ENCODE peak calls at places on chromosome 1, in eight cellular contexts. G, X, C, F, W, S, B and Z are unnamed samples.

GRCh38 chr1:205286335-205286950 is 35.1 kb downstream of the NUAK2 start:
- DNase-seq in G (no peak), X (no peak), C (peak), F (no peak), W (no peak), S (no peak), B (no peak), Z (no peak)

GRCh38 chr1:35441926-35442579 is 115.2 kb downstream of the KIAA0319L start:
- DNase-seq in G (no peak), X (no peak), C (no peak), F (no peak), W (no peak), S (no peak), B (no peak), Z (no peak)

GRCh38 chr1:29671446-29671845 is 435.1 kb downstream of the PTPRU start:
- DNase-seq in G (no peak), X (no peak), C (no peak), F (no peak), W (no peak), S (no peak), B (no peak), Z (no peak)

GRCh38 chr1:162983671-162984425 is 85.3 kb upstream of the RGS4 start:
- DNase-seq in G (no peak), X (no peak), C (no peak), F (no peak), W (no peak), S (no peak), B (no peak), Z (no peak)

GRCh38 chr1:2061065-2061778 is 11.0 kb downstream of the PRKCZ start:
- DNase-seq in G (no peak), X (no peak), C (no peak), F (no peak), W (no peak), S (no peak), B (no peak), Z (no peak)

GRCh38 chr1:145977486-145978476 is 13.3 kb downstream of the POLR3GL start:
- DNase-seq in G (peak), X (peak), C (peak), F (peak), W (peak), S (peak), B (peak), Z (no peak)

GRCh38 chr1:201229771-201230635 is 39.4 kb downstream of the IGFN1 start:
- DNase-seq in G (no peak), X (no peak), C (no peak), F (peak), W (no peak), S (no peak), B (no peak), Z (no peak)

GRCh38 chr1:36070349-36070748 is 13.5 kb upstream of the TEKT2 start:
- DNase-seq in G (no peak), X (no peak), C (no peak), F (no peak), W (no peak), S (no peak), B (no peak), Z (no peak)

GRCh38 chr1:99004270-99005141 is at the start of gene PLPPR5:
- DNase-seq in G (no peak), X (no peak), C (no peak), F (no peak), W (no peak), S (peak), B (no peak), Z (peak)

GRCh38 chr1:208272713-208273112 is 28.5 kb upstream of the PLXNA2 start:
- DNase-seq in G (no peak), X (no peak), C (no peak), F (no peak), W (no peak), S (no peak), B (no peak), Z (no peak)

GRCh38 chr1:104408268-104408667 is 658.6 kb downstream of the AMY1C start:
- DNase-seq in G (no peak), X (no peak), C (no peak), F (no peak), W (no peak), S (no peak), B (no peak), Z (no peak)

GRCh38 chr1:171245458-171246064 is 2.7 kb upstream of the FMO1 start:
- DNase-seq in G (no peak), X (peak), C (peak), F (peak), W (no peak), S (peak), B (no peak), Z (no peak)

GRCh38 chr1:12769031-12769430 is 4.5 kb upstream of the PRAMEF12 start:
- DNase-seq in G (no peak), X (no peak), C (no peak), F (no peak), W (no peak), S (no peak), B (no peak), Z (no peak)

GRCh38 chr1:12184008-12184681 is 17.4 kb downstream of the TNFRSF1B start:
- DNase-seq in G (peak), X (peak), C (peak), F (no peak), W (peak), S (peak), B (peak), Z (peak)

GRCh38 chr1:223225061-223225460 is 82.0 kb upstream of the TLR5 start:
- DNase-seq in G (no peak), X (no peak), C (no peak), F (no peak), W (no peak), S (no peak), B (no peak), Z (no peak)

GRCh38 chr1:960371-961131 is at the start of gene KLHL17:
- DNase-seq in G (no peak), X (peak), C (peak), F (no peak), W (no peak), S (peak), B (peak), Z (peak)

GRCh38 chr1:215076312-215076711 is 6.2 kb upstream of the KCNK2 start:
- DNase-seq in G (no peak), X (no peak), C (peak), F (peak), W (no peak), S (no peak), B (no peak), Z (no peak)

GRCh38 chr1:43345119-43345518 is 7.5 kb downstream of the MPL start:
- DNase-seq in G (no peak), X (no peak), C (no peak), F (no peak), W (no peak), S (no peak), B (peak), Z (no peak)

GRCh38 chr1:28326505-28326904 is 2.3 kb upstream of the MED18 start:
- DNase-seq in G (no peak), X (no peak), C (peak), F (no peak), W (no peak), S (no peak), B (no peak), Z (peak)

GRCh38 chr1:14522331-14523241 is 75.9 kb upstream of the KAZN start:
- DNase-seq in G (peak), X (peak), C (peak), F (no peak), W (no peak), S (peak), B (no peak), Z (peak)

GRCh38 chr1:207848234-207848633 is 62.7 kb downstream of the CD34 start:
- DNase-seq in G (peak), X (peak), C (peak), F (no peak), W (peak), S (peak), B (peak), Z (peak)

GRCh38 chr1:113141650-113142473 is 68.9 kb downstream of the LRIG2 start:
- DNase-seq in G (no peak), X (no peak), C (peak), F (no peak), W (no peak), S (no peak), B (no peak), Z (no peak)

GRCh38 chr1:109503935-109504334 is 5.6 kb downstream of the AMIGO1 start:
- DNase-seq in G (no peak), X (no peak), C (no peak), F (no peak), W (no peak), S (no peak), B (no peak), Z (no peak)

GRCh38 chr1:229142496-229142895 is 128.4 kb upstream of the RAB4A start:
- DNase-seq in G (no peak), X (no peak), C (no peak), F (no peak), W (no peak), S (no peak), B (no peak), Z (no peak)

GRCh38 chr1:178037510-178038253 is 56.2 kb upstream of the RASAL2 start:
- DNase-seq in G (peak), X (peak), C (peak), F (peak), W (peak), S (peak), B (peak), Z (peak)
- TF ChIP-seq CTCF in G (peak), X (peak), C (no peak), F (peak), W (peak), S (peak), B (peak), Z (no peak)

DNA sequence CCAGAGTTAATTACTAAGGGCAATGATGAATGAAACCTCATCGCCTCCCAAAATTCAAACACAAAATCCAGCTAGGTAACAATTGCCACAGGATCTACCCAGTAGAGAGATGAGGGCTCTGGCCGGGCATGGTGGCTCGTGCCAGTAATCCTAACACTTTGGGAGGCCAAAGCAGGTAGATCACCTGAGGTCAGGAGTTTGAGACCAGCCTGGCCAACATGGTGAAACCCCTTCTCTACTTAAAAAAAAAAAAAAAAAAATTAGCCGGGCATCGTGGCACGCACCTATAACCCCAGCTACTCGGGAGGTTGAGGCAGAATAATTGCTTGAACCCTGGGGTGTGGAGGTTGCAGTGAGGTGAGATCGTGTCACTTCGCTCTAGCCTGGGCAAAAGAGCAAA is 15.8 kb downstream of the CD2 start:
- DNase-seq in G (no peak), X (no peak), C (no peak), F (no peak), W (no peak), S (no peak), B (no peak), Z (no peak)
- H3K4me3 ChIP-seq in G (no peak), X (no peak), C (no peak), F (no peak), W (no peak), S (no peak), B (no peak), Z (no peak)

GRCh38 chr1:6177681-6178380 is 2.3 kb downstream of the CHD5 start:
- DNase-seq in G (no peak), X (no peak), C (no peak), F (no peak), W (no peak), S (no peak), B (no peak), Z (no peak)
- TF ChIP-seq POLR2A in G (no peak), X (no peak), C (no peak), F (no peak), W (no peak), S (no peak), B (no peak), Z (no peak)

GRCh38 chr1:22528451-22528850 is 34.8 kb upstream of the EPHA8 start:
- DNase-seq in G (no peak), X (no peak), C (no peak), F (no peak), W (no peak), S (no peak), B (no peak), Z (peak)

GRCh38 chr1:22527122-22527521 is 36.2 kb upstream of the EPHA8 start:
- DNase-seq in G (no peak), X (no peak), C (no peak), F (no peak), W (no peak), S (peak), B (no peak), Z (peak)

GRCh38 chr1:22526677-22527076 is 36.6 kb upstream of the EPHA8 start:
- DNase-seq in G (no peak), X (no peak), C (no peak), F (no peak), W (no peak), S (no peak), B (no peak), Z (peak)

GRCh38 chr1:22526098-22526497 is 37.2 kb upstream of the EPHA8 start:
- DNase-seq in G (no peak), X (no peak), C (no peak), F (no peak), W (no peak), S (peak), B (no peak), Z (no peak)

DNA sequence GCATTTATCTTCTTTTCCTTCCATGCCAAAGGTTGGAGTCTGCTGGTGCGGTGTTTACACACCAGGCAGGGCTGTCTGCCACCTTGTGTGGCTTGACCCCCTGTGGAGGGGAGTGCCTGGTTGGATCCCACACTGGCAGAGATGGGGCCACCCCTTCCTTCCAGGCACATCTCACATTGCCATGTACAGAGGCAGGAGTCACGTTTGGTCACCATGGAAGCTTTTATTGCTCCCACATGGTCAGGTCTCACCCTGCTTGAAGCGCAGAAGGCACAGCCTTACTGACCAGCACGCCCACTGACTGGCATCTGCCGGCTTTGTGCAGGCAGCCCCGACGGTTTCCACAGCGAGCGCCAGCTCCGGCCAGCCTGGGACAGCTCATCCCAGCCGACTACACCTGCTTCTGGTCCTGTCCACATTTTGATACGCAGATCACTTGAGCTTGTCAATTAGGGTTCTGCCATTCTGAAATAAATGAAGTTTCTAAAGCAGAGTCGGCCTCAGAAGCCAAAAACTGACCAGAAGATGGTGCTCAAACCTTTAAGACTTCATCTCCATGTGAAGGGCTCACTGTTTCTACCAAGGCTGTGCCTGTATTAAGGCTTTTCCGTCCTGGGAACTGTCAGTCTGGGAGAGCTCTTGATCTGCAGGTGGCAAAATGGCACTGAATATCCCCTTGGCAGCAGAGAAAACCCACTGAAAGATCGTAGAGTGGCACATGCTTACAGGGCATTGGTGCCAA is 35.6 kb upstream of the EPHA8 start:
- DNase-seq in G (no peak), X (no peak), C (peak), F (no peak), W (no peak), S (peak), B (no peak), Z (peak)
- TF ChIP-seq CTCF in G (no peak), X (no peak), C (no peak), F (peak), W (no peak), S (peak), B (peak), Z (no peak)

DNA sequence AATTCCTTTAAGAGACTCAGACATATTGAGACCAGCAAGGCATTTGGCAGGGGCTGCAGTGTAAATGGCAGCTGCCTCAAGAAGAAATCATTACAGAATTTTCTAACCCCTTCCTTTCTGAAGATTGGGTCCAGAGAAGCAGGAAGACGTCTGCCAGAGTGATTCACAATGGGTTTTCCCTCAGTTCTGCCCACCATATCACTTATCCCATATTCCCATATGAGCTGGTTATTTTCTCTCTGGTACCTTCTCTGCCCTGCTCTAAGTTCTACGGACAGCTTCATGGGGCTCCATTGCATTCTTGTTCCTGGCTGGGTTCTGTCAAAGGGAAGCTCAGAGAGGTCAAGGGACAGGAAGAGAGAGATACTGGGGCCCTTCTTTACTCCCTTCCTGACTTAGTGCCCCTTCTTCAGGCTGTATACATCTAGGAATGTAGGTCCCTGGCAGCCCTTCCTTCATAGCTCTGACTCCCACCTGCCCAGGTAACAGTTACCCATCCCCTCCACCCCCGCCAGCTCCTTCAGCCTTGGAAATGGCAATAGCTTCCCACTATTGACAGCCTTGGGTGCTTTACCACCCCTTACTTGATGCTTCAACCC is 420.6 kb upstream of the DAB1 start:
- DNase-seq in G (no peak), X (no peak), C (no peak), F (no peak), W (no peak), S (no peak), B (no peak), Z (no peak)
- H3K4me3 ChIP-seq in G (no peak), X (no peak), C (no peak), F (no peak), W (no peak), S (no peak), B (no peak), Z (no peak)

GRCh38 chr1:159008744-159009188 is 941 bp upstream of the IFI16 start:
- DNase-seq in G (no peak), X (no peak), C (peak), F (no peak), W (no peak), S (no peak), B (no peak), Z (peak)
- TF ChIP-seq POLR2A in G (no peak), X (no peak), C (no peak), F (no peak), W (no peak), S (no peak), B (no peak), Z (no peak)

DNA sequence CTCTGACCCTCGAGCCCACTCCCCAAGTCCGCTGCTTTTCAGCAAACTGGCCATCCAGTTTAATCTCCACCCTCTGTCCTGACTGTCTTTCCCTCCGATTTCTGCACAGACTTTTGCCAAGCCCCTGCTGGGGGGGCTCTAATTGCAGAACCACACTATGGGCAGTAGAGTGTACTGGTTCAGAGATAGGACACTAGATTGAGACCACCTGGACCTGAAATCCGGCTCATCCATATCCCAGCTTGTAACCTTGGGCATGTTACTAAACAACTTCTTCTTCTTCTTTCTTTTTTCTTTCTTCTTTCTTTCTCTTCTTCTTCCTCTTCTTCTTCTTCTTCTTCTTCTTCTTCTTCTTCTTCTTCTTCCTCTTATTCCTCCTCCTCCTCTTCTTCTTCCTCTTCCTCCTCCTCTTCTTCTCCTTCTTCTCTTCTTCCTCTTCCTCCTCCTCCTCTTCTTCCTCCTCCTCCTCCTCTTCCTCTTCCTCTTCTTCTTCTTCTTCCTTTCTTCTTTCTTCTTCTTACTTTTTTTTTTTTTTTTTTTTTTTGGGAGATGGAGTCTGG is 7.7 kb downstream of the LRRC71 start:
- DNase-seq in G (no peak), X (no peak), C (no peak), F (no peak), W (no peak), S (no peak), B (no peak), Z (no peak)
- TF ChIP-seq CTCF in G (no peak), X (no peak), C (no peak), F (peak), W (no peak), S (no peak), B (peak), Z (no peak)